ENCODE peak calls at places on chromosomes 7 and 10, in four cellular contexts. One of them, this sample, is unnamed.

GRCh38 chr10:121832647-121833046 is 95.2 kb downstream of the ATE1 start:
- DNase-seq in IMR-90: no peak
- DNase-seq in GM12878: no peak
- DNase-seq in K562: no peak
- DNase-seq in this sample: no peak

GRCh38 chr10:122656308-122656705 is 43.3 kb downstream of the C10orf120 start:
- DNase-seq in IMR-90: no peak
- DNase-seq in K562: no peak
- DNase-seq in GM12878: no peak
- DNase-seq in this sample: no peak

GRCh38 chr10:24249829-24250415 is 41.0 kb downstream of the KIAA1217 start:
- DNase-seq in K562: no peak
- DNase-seq in IMR-90: no peak
- DNase-seq in GM12878: no peak
- DNase-seq in this sample: no peak

GRCh38 chr7:23915196-23915595 is 205.2 kb downstream of the STK31 start:
- DNase-seq in IMR-90: no peak
- DNase-seq in K562: no peak
- DNase-seq in GM12878: no peak
- DNase-seq in this sample: no peak

GRCh38 chr10:25682203-25682950 is 251.7 kb upstream of the MYO3A start:
- DNase-seq in K562: peak
- DNase-seq in GM12878: no peak
- DNase-seq in IMR-90: no peak
- DNase-seq in this sample: peak

GRCh38 chr7:26198133-26198780 is 2.3 kb downstream of the HNRNPA2B1 start:
- DNase-seq in IMR-90: no peak
- DNase-seq in GM12878: no peak
- DNase-seq in K562: no peak
- DNase-seq in this sample: peak

GRCh38 chr10:34444223-34445183 is 370.6 kb downstream of the PARD3 start:
- DNase-seq in IMR-90: peak
- DNase-seq in GM12878: no peak
- DNase-seq in K562: no peak
- DNase-seq in this sample: no peak

GRCh38 chr10:110916554-110917346 is 2.2 kb downstream of the BBIP1 start:
- DNase-seq in GM12878: no peak
- DNase-seq in K562: no peak
- DNase-seq in IMR-90: peak
- DNase-seq in this sample: peak

GRCh38 chr10:113226404-113226803 is 276.4 kb downstream of the TCF7L2 start:
- DNase-seq in K562: no peak
- DNase-seq in IMR-90: no peak
- DNase-seq in GM12878: no peak
- DNase-seq in this sample: no peak

GRCh38 chr10:3825244-3825643 is 40.2 kb upstream of the KLF6 start:
- DNase-seq in IMR-90: peak
- DNase-seq in K562: no peak
- DNase-seq in GM12878: no peak
- DNase-seq in this sample: no peak

GRCh38 chr10:21495002-21495685 is 30.3 kb downstream of the SKIDA1 start:
- DNase-seq in GM12878: no peak
- DNase-seq in K562: no peak
- DNase-seq in IMR-90: peak
- DNase-seq in this sample: peak

GRCh38 chr7:7816084-7816483 is 97.7 kb upstream of the RPA3 start:
- DNase-seq in IMR-90: no peak
- DNase-seq in K562: no peak
- DNase-seq in GM12878: peak
- DNase-seq in this sample: no peak

GRCh38 chr7:45106820-45107219 is 4.7 kb downstream of the TBRG4 start:
- DNase-seq in IMR-90: no peak
- DNase-seq in GM12878: no peak
- DNase-seq in K562: no peak
- DNase-seq in this sample: no peak

GRCh38 chr7:75957021-75957736 is 37.2 kb downstream of the TMEM120A start:
- DNase-seq in GM12878: no peak
- DNase-seq in IMR-90: no peak
- DNase-seq in K562: no peak
- DNase-seq in this sample: no peak

GRCh38 chr7:70525991-70526390 is 606.0 kb upstream of the GALNT17 start:
- DNase-seq in IMR-90: no peak
- DNase-seq in GM12878: no peak
- DNase-seq in K562: no peak
- DNase-seq in this sample: no peak

GRCh38 chr7:73701357-73701995 is 18.0 kb downstream of the STX1A start:
- DNase-seq in K562: peak
- DNase-seq in IMR-90: peak
- DNase-seq in GM12878: no peak
- DNase-seq in this sample: peak

GRCh38 chr7:31935115-31935514 is 135.1 kb downstream of the PDE1C start:
- DNase-seq in K562: no peak
- DNase-seq in GM12878: no peak
- DNase-seq in IMR-90: no peak
- DNase-seq in this sample: peak

GRCh38 chr7:103148131-103148993 is 537 bp downstream of the NAPEPLD start:
- DNase-seq in GM12878: peak
- DNase-seq in IMR-90: no peak
- DNase-seq in K562: no peak
- DNase-seq in this sample: peak

GRCh38 chr10:43225004-43225786 is 41.7 kb downstream of the RASGEF1A start:
- DNase-seq in GM12878: no peak
- DNase-seq in IMR-90: no peak
- DNase-seq in K562: no peak
- DNase-seq in this sample: no peak

GRCh38 chr10:29304259-29305030 is 15.6 kb downstream of the LYZL1 start:
- DNase-seq in K562: peak
- DNase-seq in GM12878: no peak
- DNase-seq in IMR-90: peak
- DNase-seq in this sample: peak

GRCh38 chr10:1156921-1157614 is 100.9 kb downstream of the WDR37 start:
- DNase-seq in K562: no peak
- DNase-seq in IMR-90: no peak
- DNase-seq in GM12878: no peak
- DNase-seq in this sample: no peak

GRCh38 chr10:94358480-94358879 is 4.3 kb downstream of the NOC3L start:
- DNase-seq in K562: no peak
- DNase-seq in IMR-90: peak
- DNase-seq in GM12878: no peak
- DNase-seq in this sample: no peak

GRCh38 chr7:44827567-44827966 is 20.3 kb downstream of the H2AZ2 start:
- DNase-seq in K562: no peak
- DNase-seq in IMR-90: no peak
- DNase-seq in GM12878: no peak
- DNase-seq in this sample: no peak

GRCh38 chr7:954330-955238 is at the start of gene ADAP1:
- DNase-seq in IMR-90: peak
- DNase-seq in K562: peak
- DNase-seq in GM12878: no peak
- DNase-seq in this sample: no peak

GRCh38 chr7:47852330-47853245 is 95.7 kb downstream of the PKD1L1 start:
- DNase-seq in IMR-90: no peak
- DNase-seq in K562: no peak
- DNase-seq in GM12878: no peak
- DNase-seq in this sample: no peak

GRCh38 chr10:130895172-130895571 is 416.3 kb downstream of the TCERG1L start:
- DNase-seq in GM12878: no peak
- DNase-seq in K562: no peak
- DNase-seq in IMR-90: no peak
- DNase-seq in this sample: no peak

DNA sequence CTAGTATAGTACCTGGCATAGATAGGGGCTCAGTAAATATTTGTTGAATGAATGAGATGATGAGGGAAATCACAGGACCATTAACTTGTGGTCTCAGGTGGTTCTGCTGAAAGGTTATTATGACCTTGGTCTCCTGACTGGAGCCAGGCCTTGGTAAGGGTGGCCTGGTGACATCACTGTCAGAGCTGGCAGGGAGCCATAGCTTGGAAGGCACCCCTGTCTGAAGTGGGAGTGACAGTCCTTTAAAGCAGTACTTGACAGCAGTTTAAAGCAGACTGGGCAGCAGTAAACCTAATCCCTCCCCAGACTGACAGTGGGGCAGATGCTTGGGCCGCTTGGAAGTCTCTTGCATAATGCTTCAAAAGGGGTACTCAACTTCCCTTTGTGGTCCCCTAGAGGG is 13.4 kb downstream of the DPCD start:
- DNase-seq in IMR-90: no peak
- DNase-seq in K562: no peak
- DNase-seq in GM12878: no peak
- DNase-seq in this sample: no peak
- TF ChIP-seq FOS in IMR-90: no peak
- TF ChIP-seq FOS in K562: no peak
- TF ChIP-seq FOS in GM12878: no peak
- TF ChIP-seq FOS in this sample: no peak

DNA sequence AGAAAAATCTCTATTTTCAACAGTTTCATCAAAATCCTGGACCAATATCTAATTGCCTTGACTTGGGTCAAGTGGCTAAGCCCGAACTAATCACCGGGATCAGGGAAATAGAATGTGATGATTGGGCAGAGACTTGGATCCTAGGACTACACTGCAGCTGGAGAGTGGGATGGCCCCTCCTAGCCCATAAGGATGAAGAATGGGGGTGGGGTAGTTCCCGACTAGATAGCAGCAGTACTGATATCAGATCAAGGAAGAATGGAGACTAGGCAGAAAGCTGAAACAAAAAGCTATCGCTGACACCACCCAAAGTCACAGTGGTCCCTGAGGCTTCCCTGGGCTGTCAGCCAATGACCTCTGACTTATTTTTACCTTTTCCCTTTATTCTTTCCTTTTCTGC is 160.4 kb upstream of the PHYHIPL start:
- DNase-seq in K562: no peak
- DNase-seq in GM12878: no peak
- DNase-seq in IMR-90: no peak
- DNase-seq in this sample: no peak
- TF ChIP-seq FOS in K562: no peak
- TF ChIP-seq FOS in GM12878: no peak
- TF ChIP-seq FOS in IMR-90: no peak
- TF ChIP-seq FOS in this sample: no peak

GRCh38 chr7:96953676-96954513 is 51.5 kb upstream of the DLX6 start:
- DNase-seq in K562: no peak
- DNase-seq in GM12878: no peak
- DNase-seq in IMR-90: no peak
- DNase-seq in this sample: no peak

GRCh38 chr7:96949766-96950165 is 55.6 kb upstream of the DLX6 start:
- DNase-seq in K562: no peak
- DNase-seq in GM12878: no peak
- DNase-seq in IMR-90: no peak
- DNase-seq in this sample: no peak

DNA sequence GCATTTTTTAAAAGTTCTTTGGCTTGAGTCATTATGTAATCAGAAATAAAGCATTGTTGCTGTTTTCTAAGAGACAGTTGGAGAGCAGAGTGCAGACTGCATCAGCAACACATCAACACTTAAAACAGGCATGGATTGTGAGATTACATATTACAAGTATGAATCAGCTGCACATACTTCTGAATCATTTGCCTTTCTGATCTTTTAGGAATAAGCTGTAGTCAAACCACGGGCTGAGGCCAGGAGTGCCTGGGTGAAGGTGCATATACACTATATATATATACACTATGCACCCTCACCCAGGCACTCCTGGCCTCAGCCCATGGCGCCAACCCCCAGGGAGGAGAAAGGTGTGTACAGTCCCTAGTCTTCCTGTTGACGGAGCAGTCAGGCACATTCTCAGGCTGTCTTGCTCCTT is 52.4 kb upstream of the DLX6 start:
- DNase-seq in K562: no peak
- DNase-seq in GM12878: no peak
- DNase-seq in IMR-90: peak
- DNase-seq in this sample: no peak
- TF ChIP-seq FOS in K562: no peak
- TF ChIP-seq FOS in GM12878: no peak
- TF ChIP-seq FOS in IMR-90: no peak
- TF ChIP-seq FOS in this sample: no peak

DNA sequence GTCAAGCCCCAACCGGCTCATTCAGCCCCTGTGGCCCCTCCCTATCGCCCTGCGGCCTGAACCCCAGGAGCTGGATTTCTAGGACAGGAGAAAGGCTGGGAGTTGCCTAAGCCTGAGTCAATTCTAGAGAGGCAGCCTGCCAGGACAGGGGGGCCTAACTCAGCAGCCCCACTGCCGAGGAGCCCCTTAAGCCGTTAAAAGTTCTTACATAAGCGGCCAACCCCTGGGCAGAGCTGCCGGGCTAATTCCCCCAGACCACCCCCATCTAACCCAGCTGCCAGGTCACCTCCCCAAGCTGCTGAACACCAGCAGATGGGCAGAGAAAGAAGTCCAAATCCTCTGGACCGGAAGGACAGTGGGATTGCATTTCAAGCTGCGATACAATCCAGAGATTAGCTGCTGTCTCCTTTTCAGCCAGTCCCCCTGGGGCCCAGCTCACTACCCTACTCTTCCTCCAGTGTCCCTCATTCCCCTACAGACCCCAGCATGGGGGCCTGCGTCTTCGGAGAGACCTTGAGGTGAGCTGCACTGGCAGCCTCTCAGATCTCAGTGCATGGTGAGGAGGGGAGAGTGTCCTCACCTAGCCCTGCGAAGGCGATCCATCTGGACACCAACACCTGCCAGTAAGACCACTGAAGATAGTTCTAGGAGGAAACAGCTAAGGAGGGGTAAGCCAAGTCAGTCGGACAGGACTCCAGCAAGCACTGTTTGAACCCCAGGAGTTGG is 910 bp downstream of the IMPDH1 start:
- DNase-seq in K562: no peak
- DNase-seq in IMR-90: peak
- DNase-seq in GM12878: no peak
- DNase-seq in this sample: no peak
- TF ChIP-seq FOS in K562: no peak
- TF ChIP-seq FOS in IMR-90: no peak
- TF ChIP-seq FOS in GM12878: no peak
- TF ChIP-seq FOS in this sample: no peak

DNA sequence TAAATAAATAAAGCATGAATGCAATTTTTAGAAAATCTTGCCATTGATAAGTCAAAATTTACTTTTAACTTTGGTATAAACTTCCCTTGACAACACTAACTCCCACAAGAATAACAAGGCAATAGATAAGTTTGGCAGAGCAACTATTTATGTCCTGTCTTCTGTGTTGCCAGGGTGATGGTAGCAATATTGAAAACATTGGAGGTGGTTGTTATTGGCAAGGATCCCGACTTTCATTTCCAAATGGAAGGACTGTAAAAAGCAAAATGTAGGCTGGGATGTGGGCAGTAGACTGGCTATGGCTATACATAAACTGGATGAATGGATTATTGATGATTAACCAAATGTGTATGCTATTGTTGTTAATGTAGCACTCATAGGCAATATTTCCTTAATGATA is 134.9 kb upstream of the CACNA2D1 start:
- DNase-seq in GM12878: no peak
- DNase-seq in K562: no peak
- DNase-seq in IMR-90: peak
- DNase-seq in this sample: peak
- TF ChIP-seq FOS in GM12878: no peak
- TF ChIP-seq FOS in K562: no peak
- TF ChIP-seq FOS in IMR-90: no peak
- TF ChIP-seq FOS in this sample: no peak

This sample was measured in endothelial cell of umbilical vein.